ENCODE peak calls at places on chromosome 12, in ten cellular contexts. A is A673, C is foreskin fibroblast, R is hepatocyte, O is GM12865, X is fibroblast of lung, L is A549, M is fibroblast of pulmonary artery, G is fibroblast of mammary gland, U is cardiac muscle cell. Z is an unnamed sample.

GRCh38 chr12:25682421-25682820 is 129.3 kb upstream of the LMNTD1 start:
- DNase-seq in U (no peak), G (peak), R (no peak), C (peak), O (no peak), M (no peak), L (no peak), A (no peak), X (peak), Z (no peak)

GRCh38 chr12:65602579-65603295 is 221.5 kb upstream of the HMGA2 start:
- DNase-seq in A (peak), G (peak), C (peak), L (peak), R (peak), O (peak), X (peak), M (peak), U (peak), Z (peak)

GRCh38 chr12:89760783-89761182 is 52.1 kb upstream of the ATP2B1 start:
- DNase-seq in U (no peak), G (no peak), R (no peak), L (no peak), C (no peak), X (no peak), A (no peak), O (peak), M (no peak), Z (no peak)

GRCh38 chr12:3195859-3196483 is 118.8 kb downstream of the TSPAN9 start:
- DNase-seq in M (no peak), X (no peak), C (no peak), R (no peak), O (no peak), G (no peak), L (no peak), U (no peak), A (no peak), Z (no peak)

GRCh38 chr12:30926243-30927209 is at the start of gene TSPAN11:
- DNase-seq in U (peak), X (peak), R (peak), O (peak), G (peak), A (peak), C (peak), L (no peak), M (peak), Z (peak)

GRCh38 chr12:5718680-5719079 is 226.4 kb downstream of the ANO2 start:
- DNase-seq in A (no peak), U (no peak), G (no peak), M (no peak), O (no peak), C (no peak), L (no peak), X (no peak), R (no peak), Z (no peak)

GRCh38 chr12:63038361-63039100 is 103.6 kb upstream of the PPM1H start:
- DNase-seq in U (no peak), O (no peak), R (no peak), C (no peak), L (no peak), X (no peak), M (no peak), A (no peak), G (no peak), Z (no peak)

GRCh38 chr12:69534389-69534822 is 50.9 kb upstream of the CCT2 start:
- DNase-seq in X (peak), O (peak), A (peak), C (peak), U (peak), R (peak), G (peak), L (peak), M (peak), Z (peak)

GRCh38 chr12:44317651-44318126 is 481.8 kb downstream of the TMEM117 start:
- DNase-seq in X (peak), G (peak), C (peak), R (peak), U (peak), A (peak), L (peak), O (peak), M (peak), Z (peak)

GRCh38 chr12:31321565-31322228 is 4.3 kb downstream of the SINHCAF start:
- DNase-seq in M (peak), U (no peak), X (peak), G (peak), L (no peak), O (no peak), R (peak), A (no peak), C (no peak), Z (peak)

GRCh38 chr12:91381309-91381804 is 198.7 kb upstream of the DCN start:
- DNase-seq in L (peak), X (peak), G (peak), R (peak), M (peak), C (peak), O (peak), A (peak), U (peak), Z (peak)

GRCh38 chr12:131896811-131897270 is 2.4 kb downstream of the ULK1 start:
- DNase-seq in C (no peak), G (no peak), X (no peak), L (no peak), R (no peak), A (no peak), O (no peak), U (no peak), M (no peak), Z (no peak)

GRCh38 chr12:111942557-111942956 is 70.4 kb downstream of the TMEM116 start:
- DNase-seq in O (no peak), G (peak), A (no peak), C (peak), M (peak), U (no peak), X (peak), R (peak), L (peak), Z (peak)

GRCh38 chr12:76398106-76398505 is 49.9 kb upstream of the BBS10 start:
- DNase-seq in O (no peak), U (no peak), X (peak), C (no peak), A (no peak), M (no peak), R (no peak), G (no peak), L (no peak), Z (no peak)

GRCh38 chr12:23816394-23816851 is 133.0 kb downstream of the SOX5 start:
- DNase-seq in G (no peak), U (no peak), A (no peak), R (no peak), C (no peak), X (no peak), M (no peak), L (no peak), O (no peak), Z (no peak)

GRCh38 chr12:107567871-107568619 is 117.6 kb upstream of the PWP1 start:
- DNase-seq in R (peak), O (no peak), C (no peak), M (no peak), U (no peak), G (no peak), A (no peak), X (no peak), L (no peak), Z (no peak)

GRCh38 chr12:93122089-93122488 is 193.0 kb upstream of the EEA1 start:
- DNase-seq in A (no peak), G (peak), X (peak), O (no peak), M (peak), R (no peak), L (peak), C (peak), U (no peak), Z (peak)

GRCh38 chr12:11836282-11836963 is 186.9 kb downstream of the ETV6 start:
- DNase-seq in A (no peak), L (no peak), U (no peak), X (no peak), G (no peak), R (no peak), C (no peak), M (no peak), O (peak), Z (no peak)

GRCh38 chr12:104670439-104671406 is 214.0 kb downstream of the CHST11 start:
- DNase-seq in L (peak), M (no peak), C (no peak), U (no peak), G (no peak), R (no peak), X (no peak), A (no peak), O (peak), Z (no peak)

GRCh38 chr12:132623072-132623869 is 4.7 kb downstream of the P2RX2 start:
- DNase-seq in M (no peak), U (no peak), O (no peak), X (no peak), R (no peak), C (no peak), A (peak), L (no peak), G (no peak), Z (no peak)

GRCh38 chr12:10409387-10409786 is at the start of gene KLRC4:
- DNase-seq in L (no peak), A (peak), O (no peak), R (no peak), M (peak), X (peak), C (peak), U (peak), G (peak), Z (peak)

GRCh38 chr12:88662093-88662492 is 81.8 kb upstream of the KITLG start:
- DNase-seq in C (no peak), M (no peak), O (no peak), A (no peak), X (no peak), U (no peak), R (no peak), L (no peak), G (no peak), Z (no peak)

GRCh38 chr12:106369624-106370346 is 12.2 kb downstream of the POLR3B start:
- DNase-seq in A (no peak), X (peak), L (peak), C (peak), M (peak), R (peak), U (no peak), O (no peak), G (peak), Z (peak)

GRCh38 chr12:89181271-89181920 is 170.9 kb downstream of the DUSP6 start:
- DNase-seq in X (peak), A (no peak), U (no peak), O (no peak), G (peak), M (peak), L (peak), R (peak), C (peak), Z (peak)

GRCh38 chr12:106317406-106318082 is 15.0 kb downstream of the TCP11L2 start:
- DNase-seq in X (no peak), R (no peak), C (peak), L (no peak), O (no peak), U (no peak), G (no peak), A (no peak), M (no peak), Z (no peak)

GRCh38 chr12:32281098-32281497 is 118.3 kb upstream of the FGD4 start:
- DNase-seq in U (no peak), C (no peak), A (no peak), R (no peak), O (no peak), G (no peak), M (no peak), X (no peak), L (no peak), Z (no peak)

GRCh38 chr12:104280703-104281458 is 22.7 kb upstream of the EID3 start:
- DNase-seq in C (peak), X (peak), U (no peak), O (no peak), M (peak), L (peak), G (peak), A (no peak), R (peak), Z (peak)

GRCh38 chr12:52867636-52868035 is 18.8 kb upstream of the KRT78 start:
- DNase-seq in X (no peak), R (no peak), L (peak), A (peak), O (no peak), U (no peak), G (no peak), M (no peak), C (no peak), Z (no peak)

GRCh38 chr12:77842430-77842829 is 11.7 kb downstream of the NAV3 start:
- DNase-seq in U (no peak), G (peak), X (peak), O (no peak), R (peak), M (no peak), A (no peak), C (peak), L (peak), Z (peak)

GRCh38 chr12:111692575-111693210 is 6.8 kb downstream of the ACAD10 start:
- DNase-seq in L (peak), C (peak), X (no peak), G (peak), R (no peak), M (peak), A (peak), O (peak), U (no peak), Z (peak)

GRCh38 chr12:110782068-110782467 is 39.4 kb upstream of the PPP1CC start:
- DNase-seq in R (no peak), U (no peak), C (no peak), M (no peak), A (no peak), X (no peak), G (no peak), L (no peak), O (no peak), Z (no peak)

GRCh38 chr12:24803406-24804245 is 145.3 kb downstream of the BCAT1 start:
- DNase-seq in O (no peak), L (no peak), U (no peak), G (no peak), C (no peak), R (no peak), X (no peak), A (peak), M (no peak), Z (no peak)

GRCh38 chr12:51122844-51123243 is 39.4 kb upstream of the CSRNP2 start:
- DNase-seq in R (no peak), O (no peak), M (no peak), X (peak), L (peak), G (no peak), U (no peak), C (no peak), A (no peak), Z (no peak)
- H3K4me3 ChIP-seq in R (no peak), O (no peak), M (no peak), X (no peak), L (no peak), G (no peak), U (no peak), C (no peak), A (no peak), Z (no peak)

GRCh38 chr12:51047655-51048540 is at the start of gene LETMD1:
- DNase-seq in G (peak), O (peak), L (peak), U (peak), A (peak), X (peak), R (peak), C (peak), M (peak), Z (peak)
- TF ChIP-seq CTCF in G (peak), O (peak), L (peak), U (peak), A (peak), X (peak), R (peak), C (peak), M (peak), Z (peak)

DNA sequence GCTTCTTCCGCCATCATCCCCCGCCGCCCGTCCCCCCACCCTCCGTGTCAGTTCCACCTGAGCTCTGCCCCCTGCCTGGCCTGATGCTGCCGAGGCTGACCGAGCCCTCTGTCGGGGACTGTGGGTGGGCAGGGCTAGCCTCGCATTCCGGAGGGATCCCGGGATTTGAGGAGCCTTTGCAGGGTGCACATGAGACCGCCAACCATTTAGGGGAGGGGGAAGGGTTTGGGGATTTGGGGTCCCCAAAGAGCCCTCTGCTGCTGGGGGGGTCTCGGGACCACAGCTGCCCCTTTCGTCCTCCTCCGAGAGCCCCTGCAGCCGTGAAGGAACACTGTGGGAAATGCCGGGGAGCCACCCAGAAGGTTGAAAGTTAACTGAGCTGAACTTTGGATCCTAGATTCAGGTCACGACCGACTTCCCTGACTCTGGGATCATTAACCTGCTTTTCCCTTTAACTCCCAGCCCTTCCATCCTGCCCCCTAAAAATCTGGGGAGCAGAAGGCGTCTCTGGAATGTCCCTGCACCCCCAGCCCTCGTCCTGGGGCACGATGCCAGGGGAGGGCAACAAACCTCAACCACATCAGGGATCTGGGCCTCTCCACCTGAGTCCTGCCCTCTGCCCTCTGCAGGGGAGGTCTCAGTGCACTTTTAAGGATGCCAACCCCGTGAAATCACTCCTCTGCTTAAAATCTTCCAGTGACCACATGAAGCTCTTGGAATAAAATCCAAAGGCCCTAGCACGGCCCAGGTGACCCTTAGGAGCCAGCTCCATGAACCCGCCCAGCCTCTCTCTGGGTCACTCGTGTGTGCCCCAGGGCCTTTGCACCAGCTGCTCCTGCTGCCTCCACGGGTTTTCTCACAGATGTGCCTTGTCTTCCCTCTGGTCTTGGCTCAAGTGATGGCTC is 94.9 kb downstream of the RFLNA start:
- DNase-seq in M (no peak), G (no peak), O (no peak), U (no peak), L (peak), X (no peak), R (no peak), A (no peak), C (no peak), Z (no peak)
- H3K4me3 ChIP-seq in M (peak), G (peak), O (no peak), U (no peak), L (peak), X (no peak), R (peak), A (no peak), C (peak), Z (peak)

GRCh38 chr12:57226588-57227314 is 2.8 kb upstream of the SHMT2 start:
- DNase-seq in R (no peak), A (no peak), C (no peak), L (no peak), X (no peak), O (no peak), M (no peak), U (no peak), G (no peak), Z (no peak)

GRCh38 chr12:57223191-57224165 is 6.0 kb upstream of the SHMT2 start:
- DNase-seq in G (no peak), R (no peak), L (no peak), U (no peak), C (no peak), O (no peak), X (no peak), M (no peak), A (no peak), Z (no peak)

GRCh38 chr12:57224278-57224972 is 5.1 kb upstream of the SHMT2 start:
- DNase-seq in U (no peak), L (no peak), R (no peak), O (no peak), A (no peak), M (no peak), G (no peak), X (no peak), C (no peak), Z (no peak)

GRCh38 chr12:57225680-57226190 is 3.8 kb upstream of the SHMT2 start:
- DNase-seq in U (no peak), G (no peak), X (no peak), O (no peak), C (no peak), L (no peak), A (no peak), M (no peak), R (no peak), Z (no peak)

DNA sequence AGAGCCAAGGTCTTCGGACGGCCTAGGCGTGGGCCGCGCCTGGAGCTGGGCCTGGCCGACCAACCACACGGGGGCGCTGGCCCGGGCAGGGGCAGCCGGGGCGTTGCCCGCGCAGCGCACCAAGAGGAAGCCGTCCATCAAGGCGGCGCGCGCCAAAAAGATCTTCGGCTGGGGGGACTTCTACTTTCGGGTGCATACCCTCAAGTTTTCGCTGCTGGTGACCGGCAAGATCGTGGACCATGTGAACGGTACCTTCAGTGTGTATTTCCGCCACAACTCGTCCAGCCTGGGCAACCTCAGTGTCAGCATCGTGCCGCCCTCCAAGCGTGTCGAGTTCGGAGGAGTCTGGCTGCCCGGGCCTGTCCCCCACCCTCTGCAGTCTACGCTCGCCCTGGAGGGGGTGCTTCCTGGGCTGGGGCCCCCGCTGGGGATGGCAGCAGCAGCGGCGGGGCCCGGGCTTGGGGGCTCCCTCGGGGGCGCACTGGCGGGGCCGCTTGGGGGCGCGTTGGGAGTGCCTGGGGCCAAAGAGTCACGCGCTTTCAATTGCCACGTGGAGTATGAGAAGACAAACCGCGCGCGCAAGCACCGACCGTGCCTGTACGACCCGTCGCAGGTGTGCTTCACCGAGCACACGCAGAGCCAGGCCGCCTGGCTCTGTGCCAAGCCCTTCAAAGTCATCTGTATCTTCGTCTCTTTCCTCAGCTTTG is 4.4 kb upstream of the SHMT2 start:
- DNase-seq in L (no peak), A (no peak), U (peak), M (no peak), X (no peak), R (peak), O (peak), G (no peak), C (no peak), Z (no peak)
- TF ChIP-seq CTCF in L (no peak), A (peak), U (peak), M (peak), X (peak), R (peak), O (peak), G (no peak), C (no peak), Z (no peak)

GRCh38 chr12:113464852-113465719 is 6.6 kb downstream of the LHX5 start:
- DNase-seq in A (no peak), X (no peak), R (no peak), O (no peak), L (no peak), M (no peak), U (peak), C (peak), G (no peak), Z (no peak)
- H3K4me3 ChIP-seq in A (no peak), X (no peak), R (no peak), O (no peak), L (peak), M (no peak), U (peak), C (no peak), G (no peak), Z (peak)

GRCh38 chr12:6829532-6830220 is 1.5 kb downstream of the P3H3 start:
- DNase-seq in L (peak), R (no peak), O (no peak), M (no peak), A (peak), U (peak), C (peak), X (no peak), G (peak), Z (no peak)
- TF ChIP-seq CTCF in L (no peak), R (peak), O (no peak), M (peak), A (peak), U (peak), C (peak), X (peak), G (peak), Z (peak)

DNA sequence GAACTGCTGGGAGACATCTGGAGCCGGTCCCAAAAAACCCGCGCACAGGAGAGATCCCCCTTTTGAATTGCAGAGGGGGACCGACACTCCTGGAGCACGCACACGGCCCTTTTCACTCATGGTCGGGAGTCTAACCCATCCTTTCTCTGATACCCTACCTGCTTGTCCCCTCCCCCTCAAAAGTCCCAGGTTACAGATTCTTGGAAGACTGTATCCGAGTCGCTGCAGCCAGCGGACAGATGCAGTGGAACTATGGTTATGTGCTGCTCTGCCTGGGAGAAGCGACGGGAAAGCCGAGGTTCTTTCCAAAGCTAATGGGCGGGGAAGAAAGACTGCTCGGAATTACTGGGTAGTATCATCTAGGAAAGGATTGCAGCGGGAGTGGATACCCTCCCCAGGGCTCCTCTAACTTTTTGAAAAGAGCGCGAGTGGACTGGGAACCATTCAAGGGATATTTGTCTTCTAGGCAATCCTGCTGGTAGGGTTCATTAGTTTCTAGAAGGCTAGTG is 1.5 kb downstream of the PTHLH start:
- DNase-seq in A (no peak), R (peak), O (no peak), C (peak), X (peak), U (peak), L (no peak), G (no peak), M (no peak), Z (peak)
- H3K4me3 ChIP-seq in A (peak), R (peak), O (no peak), C (peak), X (no peak), U (peak), L (peak), G (peak), M (peak), Z (no peak)

Z was measured in cardiac fibroblast.